ENCODE peak calls at places on chromosomes 6 and 20, in ten cellular contexts. I, S, T, J, F, U, P, Y, W and X are unnamed samples.

GRCh38 chr20:1897486-1897885 is 2.3 kb downstream of the SIRPA start:
- DNase-seq in I (peak), S (peak), T (no peak), J (peak), F (no peak), U (no peak), P (no peak), Y (no peak), W (no peak), X (peak)

GRCh38 chr6:79372757-79373156 is 138.3 kb upstream of the HMGN3 start:
- DNase-seq in I (no peak), S (no peak), T (no peak), J (no peak), F (no peak), U (no peak), P (no peak), Y (no peak), W (no peak), X (no peak)

GRCh38 chr6:134750669-134751068 is 199.2 kb downstream of the ALDH8A1 start:
- DNase-seq in I (peak), S (no peak), T (no peak), J (no peak), F (peak), U (no peak), P (no peak), Y (no peak), W (no peak), X (no peak)

GRCh38 chr20:10490706-10491105 is 55.6 kb downstream of the SLX4IP start:
- DNase-seq in I (peak), S (peak), T (no peak), J (peak), F (peak), U (no peak), P (no peak), Y (no peak), W (no peak), X (no peak)

GRCh38 chr6:33585403-33586107 is 5.5 kb upstream of the BAK1 start:
- DNase-seq in I (peak), S (peak), T (peak), J (peak), F (peak), U (peak), P (peak), Y (peak), W (peak), X (peak)

GRCh38 chr6:154511735-154512097 is 1.2 kb upstream of the CNKSR3 start:
- DNase-seq in I (no peak), S (no peak), T (no peak), J (no peak), F (no peak), U (no peak), P (no peak), Y (no peak), W (no peak), X (no peak)

GRCh38 chr6:118876201-118876600 is 17.8 kb upstream of the ASF1A start:
- DNase-seq in I (peak), S (no peak), T (no peak), J (no peak), F (peak), U (no peak), P (no peak), Y (no peak), W (no peak), X (no peak)

GRCh38 chr6:41348934-41349333 is 13.5 kb downstream of the NCR2 start:
- DNase-seq in I (no peak), S (no peak), T (no peak), J (no peak), F (no peak), U (no peak), P (no peak), Y (no peak), W (no peak), X (no peak)

GRCh38 chr6:36204068-36204753 is 7.7 kb downstream of the BRPF3 start:
- DNase-seq in I (no peak), S (no peak), T (peak), J (no peak), F (no peak), U (no peak), P (no peak), Y (no peak), W (no peak), X (no peak)

GRCh38 chr6:37088897-37089296 is 81.1 kb upstream of the PIM1 start:
- DNase-seq in I (no peak), S (no peak), T (no peak), J (no peak), F (peak), U (no peak), P (no peak), Y (no peak), W (no peak), X (no peak)

GRCh38 chr20:10093087-10093591 is 58.4 kb downstream of the ANKEF1 start:
- DNase-seq in I (peak), S (no peak), T (no peak), J (no peak), F (peak), U (no peak), P (no peak), Y (no peak), W (peak), X (no peak)

GRCh38 chr20:63330084-63330760 is 30.9 kb downstream of the CHRNA4 start:
- DNase-seq in I (no peak), S (no peak), T (no peak), J (no peak), F (no peak), U (no peak), P (peak), Y (no peak), W (no peak), X (no peak)

GRCh38 chr6:25490018-25490865 is 161.8 kb upstream of the SCGN start:
- DNase-seq in I (peak), S (peak), T (peak), J (peak), F (peak), U (peak), P (peak), Y (peak), W (peak), X (peak)

GRCh38 chr6:148343028-148343374 is 363 bp downstream of the SASH1 start:
- DNase-seq in I (no peak), S (no peak), T (no peak), J (no peak), F (no peak), U (no peak), P (no peak), Y (no peak), W (no peak), X (peak)

GRCh38 chr6:107977283-107977682 is 19.3 kb upstream of the SEC63 start:
- DNase-seq in I (peak), S (no peak), T (no peak), J (no peak), F (peak), U (no peak), P (no peak), Y (peak), W (peak), X (no peak)

GRCh38 chr6:1949533-1949932 is 295.9 kb downstream of the GMDS start:
- DNase-seq in I (peak), S (no peak), T (no peak), J (no peak), F (peak), U (no peak), P (no peak), Y (no peak), W (no peak), X (no peak)

GRCh38 chr6:64750910-64751309 is 956.1 kb downstream of the EYS start:
- DNase-seq in I (no peak), S (no peak), T (no peak), J (no peak), F (no peak), U (no peak), P (no peak), Y (no peak), W (no peak), X (no peak)

GRCh38 chr6:101003075-101003474 is 121.9 kb upstream of the ASCC3 start:
- DNase-seq in I (no peak), S (no peak), T (no peak), J (no peak), F (no peak), U (no peak), P (no peak), Y (no peak), W (no peak), X (no peak)

GRCh38 chr6:147156799-147157382 is 47.3 kb upstream of the STXBP5 start:
- DNase-seq in I (peak), S (no peak), T (no peak), J (no peak), F (peak), U (no peak), P (no peak), Y (no peak), W (no peak), X (no peak)

GRCh38 chr6:21873562-21873961 is 280.0 kb downstream of the SOX4 start:
- DNase-seq in I (peak), S (no peak), T (no peak), J (no peak), F (peak), U (no peak), P (no peak), Y (no peak), W (peak), X (no peak)

GRCh38 chr6:157989541-157990289 is 8.1 kb downstream of the SYNJ2 start:
- DNase-seq in I (peak), S (peak), T (no peak), J (peak), F (peak), U (no peak), P (peak), Y (no peak), W (peak), X (no peak)

GRCh38 chr20:61723538-61724257 is 342.0 kb downstream of the TAF4 start:
- DNase-seq in I (no peak), S (no peak), T (no peak), J (no peak), F (no peak), U (no peak), P (no peak), Y (no peak), W (no peak), X (no peak)

GRCh38 chr6:145929037-145929633 is 35.0 kb downstream of the SHPRH start:
- DNase-seq in I (peak), S (no peak), T (peak), J (no peak), F (peak), U (peak), P (no peak), Y (no peak), W (peak), X (peak)

GRCh38 chr6:50128420-50129005 is 78.8 kb upstream of the DEFB112 start:
- DNase-seq in I (peak), S (no peak), T (no peak), J (no peak), F (peak), U (no peak), P (no peak), Y (no peak), W (no peak), X (peak)

GRCh38 chr6:136784910-136785746 is 7.1 kb downstream of the MAP3K5 start:
- DNase-seq in I (peak), S (peak), T (peak), J (no peak), F (no peak), U (no peak), P (peak), Y (no peak), W (no peak), X (peak)